ENCODE peak calls at places on chromosomes 16 and 17, in eight cellular contexts. Z is adrenal gland; G is CD8-positive, alpha-beta memory T cell; H is ovary; C is transverse colon; T is upper lobe of right lung; M is psoas muscle; F is aorta. S is an unnamed sample. For H3K4me1, the result is how much of the 10 kb centered on the place peaks cover.

GRCh38 chr16:51666821-51667220 is 515.8 kb upstream of the SALL1 start:
- DNase-seq in F (no peak), T (no peak), M (no peak), Z (no peak), C (no peak), H (no peak), G (no peak), S (no peak)

GRCh38 chr17:78343099-78343432 is 16.8 kb downstream of the SOCS3 start:
- DNase-seq in Z (peak), F (peak), G (no peak), H (peak), C (peak), T (peak), M (peak), S (peak)

GRCh38 chr16:69399361-69399760 is 13.6 kb upstream of the TERF2 start:
- DNase-seq in M (no peak), H (no peak), Z (no peak), C (no peak), G (no peak), T (no peak), F (no peak), S (no peak)

GRCh38 chr16:49928176-49928892 is 72.4 kb upstream of the ZNF423 start:
- DNase-seq in M (no peak), H (no peak), F (peak), C (no peak), T (peak), G (no peak), Z (no peak), S (no peak)

GRCh38 chr16:1283296-1283695 is 26.1 kb upstream of the UBE2I start:
- DNase-seq in C (no peak), F (no peak), G (no peak), T (no peak), H (no peak), M (no peak), Z (no peak), S (no peak)

GRCh38 chr16:856101-856500 is 55.6 kb upstream of the GNG13 start:
- DNase-seq in M (peak), C (no peak), Z (no peak), F (no peak), H (no peak), G (no peak), T (no peak), S (no peak)

GRCh38 chr17:50214986-50215730 is 13.7 kb upstream of the COL1A1 start:
- DNase-seq in G (no peak), C (no peak), Z (no peak), M (no peak), H (no peak), F (no peak), T (no peak), S (no peak)

GRCh38 chr17:17313350-17313991 is 10.3 kb downstream of the NT5M start:
- DNase-seq in G (peak), H (no peak), C (peak), M (peak), T (peak), Z (peak), F (no peak), S (no peak)

GRCh38 chr17:69960755-69961154 is 114.3 kb upstream of the KCNJ16 start:
- DNase-seq in G (no peak), M (peak), C (no peak), F (no peak), H (peak), T (no peak), Z (peak), S (no peak)

GRCh38 chr17:1298616-1299015 is 19.2 kb downstream of the TRARG1 start:
- DNase-seq in Z (no peak), F (no peak), H (no peak), M (no peak), T (peak), C (no peak), G (peak), S (no peak)

GRCh38 chr16:11224894-11225676 is 30.9 kb downstream of the SOCS1 start:
- DNase-seq in G (peak), F (no peak), M (peak), H (no peak), C (peak), T (peak), Z (peak), S (no peak)

GRCh38 chr17:27473190-27473747 is 17.0 kb downstream of the KSR1 start:
- DNase-seq in C (no peak), T (peak), M (no peak), F (no peak), H (no peak), G (no peak), Z (no peak), S (no peak)

GRCh38 chr17:34235389-34236028 is 19.6 kb upstream of the CCL2 start:
- DNase-seq in C (peak), Z (peak), T (no peak), G (no peak), H (peak), M (peak), F (no peak), S (peak)

GRCh38 chr17:77596491-77597420 is 361.7 kb upstream of the TNRC6C start:
- DNase-seq in T (peak), F (peak), M (no peak), H (no peak), Z (no peak), G (no peak), C (no peak), S (no peak)

GRCh38 chr17:5499790-5500189 is 13.4 kb downstream of the MIS12 start:
- DNase-seq in G (no peak), T (no peak), C (no peak), H (peak), M (no peak), F (no peak), Z (peak), S (no peak)

DNA sequence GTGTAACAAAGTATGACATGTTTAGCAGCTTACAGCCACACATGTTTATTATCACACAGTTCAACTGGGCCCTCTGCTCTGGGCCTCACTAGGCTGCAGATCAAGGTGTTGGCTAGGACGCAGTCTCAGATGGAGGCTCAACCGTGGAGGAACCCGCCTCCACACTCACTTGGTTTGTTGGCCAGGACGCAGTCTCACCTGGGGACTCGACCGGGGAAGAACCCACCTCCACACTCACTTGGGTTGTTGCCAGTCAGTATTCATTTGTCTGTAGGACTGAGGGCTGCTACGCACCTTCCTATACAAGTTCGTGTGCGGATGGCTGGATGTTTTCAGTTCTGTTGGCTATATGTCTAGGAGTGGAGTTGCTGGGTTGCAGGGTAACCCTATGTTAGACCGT is 240.7 kb upstream of the CIBAR2 start:
- DNase-seq in G (no peak), Z (no peak), M (no peak), H (no peak), T (no peak), C (no peak), F (no peak), S (no peak)
- H3K4me1 ChIP-seq in G (under half), Z (under half), M (under half), H (under half), T (under half), C (under half), F (under half), S (under half)

GRCh38 chr16:67674851-67675578 is 8.4 kb downstream of the C16orf86 start:
- DNase-seq in Z (no peak), M (no peak), F (no peak), T (no peak), H (no peak), G (no peak), C (no peak), S (no peak)
- H3K27ac ChIP-seq in Z (peak), M (no peak), F (no peak), T (peak), H (no peak), G (no peak), C (peak), S (no peak)

GRCh38 chr17:11885051-11885450 is 112.2 kb downstream of the ZNF18 start:
- DNase-seq in H (no peak), F (no peak), G (no peak), M (no peak), T (no peak), Z (no peak), C (no peak), S (no peak)
- H3K4me1 ChIP-seq in H (under half), F (under half), G (under half), M (under half), T (under half), Z (under half), C (under half), S (under half)

GRCh38 chr17:29585080-29585751 is 4.2 kb downstream of the GIT1 start:
- DNase-seq in Z (no peak), H (no peak), M (peak), C (no peak), F (peak), G (no peak), T (no peak), S (no peak)
- H3K27ac ChIP-seq in Z (peak), H (no peak), M (peak), C (peak), F (no peak), G (peak), T (peak), S (no peak)

GRCh38 chr17:40110026-40110425 is 9.6 kb upstream of the NR1D1 start:
- DNase-seq in Z (no peak), C (no peak), H (peak), F (no peak), G (no peak), T (no peak), M (no peak), S (no peak)

GRCh38 chr17:40107266-40107980 is 7.0 kb upstream of the NR1D1 start:
- DNase-seq in C (no peak), M (no peak), T (no peak), F (no peak), Z (no peak), G (peak), H (peak), S (peak)

GRCh38 chr17:40110457-40110856 is 10.1 kb upstream of the NR1D1 start:
- DNase-seq in G (no peak), Z (peak), M (no peak), T (no peak), H (peak), F (no peak), C (no peak), S (no peak)

GRCh38 chr17:40111221-40112128 is 10.3 kb upstream of the MSL1 start:
- DNase-seq in G (peak), T (peak), F (peak), H (peak), Z (peak), M (peak), C (peak), S (peak)

DNA sequence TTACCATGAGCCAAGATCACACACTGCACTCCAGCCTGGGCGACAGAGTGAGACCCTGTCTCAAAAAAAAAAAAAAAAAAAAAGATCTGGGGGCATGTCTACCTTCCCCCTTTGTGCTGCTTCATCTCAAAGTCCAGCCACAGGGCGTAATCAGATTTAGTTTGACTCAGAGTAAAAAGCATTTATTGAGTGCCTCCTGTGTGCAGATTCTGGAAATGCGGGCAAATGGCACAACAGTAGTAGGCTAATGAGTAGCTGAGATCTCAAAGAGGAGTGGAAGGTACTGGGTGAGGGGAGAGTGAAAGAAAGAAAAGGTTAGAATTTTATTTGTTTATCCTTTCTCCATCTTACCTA is 9.1 kb upstream of the NR1D1 start:
- DNase-seq in Z (no peak), H (peak), G (no peak), F (no peak), M (no peak), T (no peak), C (no peak), S (no peak)
- H3K4me1 ChIP-seq in Z (half or more), H (under half), G (half or more), F (under half), M (half or more), T (half or more), C (half or more), S (half or more)

GRCh38 chr16:78640886-78641285 is 541.4 kb downstream of the WWOX start:
- DNase-seq in C (no peak), H (no peak), M (no peak), F (no peak), T (no peak), G (no peak), Z (no peak), S (peak)
- H3K27ac ChIP-seq in C (no peak), H (no peak), M (no peak), F (no peak), T (no peak), G (no peak), Z (no peak), S (peak)

GRCh38 chr16:57803413-57803990 is 1.2 kb upstream of the KIFC3 start:
- DNase-seq in C (no peak), H (no peak), G (no peak), M (peak), F (no peak), Z (peak), T (no peak), S (peak)
- H3K4me1 ChIP-seq in C (under half), H (under half), G (under half), M (half or more), F (under half), Z (half or more), T (half or more), S (half or more)

S was measured in SJCRH30.